ENCODE peak calls at places on chromosomes 1 and 21, in nine cellular contexts. K is H54, O is tibial nerve, S is heart left ventricle, D is prostate gland, M is IMR-90, F is spleen, L is ovary, V is endothelial cell of umbilical vein. T is an unnamed sample.

GRCh38 chr21:39073717-39074116 is 109.5 kb downstream of the PSMG1 start:
- DNase-seq in K (no peak), O (no peak), S (no peak), D (no peak), M (no peak), F (no peak), L (no peak), V (no peak), T (no peak)

GRCh38 chr1:101290119-101290921 is 53.5 kb downstream of the S1PR1 start:
- DNase-seq in K (no peak), O (no peak), S (no peak), D (no peak), M (no peak), F (no peak), L (no peak), V (no peak), T (no peak)

GRCh38 chr1:224819861-224820260 is 109.6 kb upstream of the DNAH14 start:
- DNase-seq in K (no peak), O (no peak), S (no peak), D (no peak), M (no peak), F (no peak), L (no peak), V (no peak), T (no peak)

GRCh38 chr1:177311111-177311510 is 140.4 kb downstream of the BRINP2 start:
- DNase-seq in K (no peak), O (no peak), S (no peak), D (no peak), M (no peak), F (no peak), L (no peak), V (no peak), T (no peak)

GRCh38 chr1:28592314-28593071 is 428 bp downstream of the RAB42 start:
- DNase-seq in K (no peak), O (no peak), S (peak), D (no peak), M (no peak), F (peak), L (no peak), V (no peak), T (peak)

GRCh38 chr21:36350282-36350910 is 30.4 kb downstream of the MORC3 start:
- DNase-seq in K (no peak), O (no peak), S (no peak), D (no peak), M (peak), F (no peak), L (no peak), V (no peak), T (no peak)

GRCh38 chr1:94009304-94009703 is 100.1 kb upstream of the GCLM start:
- DNase-seq in K (no peak), O (no peak), S (no peak), D (no peak), M (no peak), F (no peak), L (no peak), V (no peak), T (no peak)

GRCh38 chr21:37509802-37510393 is 143.3 kb downstream of the DYRK1A start:
- DNase-seq in K (no peak), O (no peak), S (no peak), D (no peak), M (peak), F (no peak), L (no peak), V (no peak), T (peak)

GRCh38 chr1:108200627-108201106 is 524 bp upstream of the SLC25A24 start:
- DNase-seq in K (peak), O (peak), S (peak), D (peak), M (peak), F (peak), L (peak), V (peak), T (peak)

GRCh38 chr1:225733254-225733653 is 44.4 kb upstream of the SRP9 start:
- DNase-seq in K (no peak), O (no peak), S (no peak), D (no peak), M (no peak), F (no peak), L (no peak), V (no peak), T (no peak)

GRCh38 chr1:95992013-95992412 is 729.6 kb upstream of the PTBP2 start:
- DNase-seq in K (no peak), O (no peak), S (no peak), D (no peak), M (no peak), F (no peak), L (no peak), V (no peak), T (no peak)

GRCh38 chr1:15578921-15579682 is 5.7 kb downstream of the AGMAT start:
- DNase-seq in K (no peak), O (no peak), S (no peak), D (no peak), M (no peak), F (peak), L (no peak), V (no peak), T (no peak)

GRCh38 chr1:32208891-32209309 is at the start of gene DCDC2B:
- DNase-seq in K (peak), O (no peak), S (peak), D (no peak), M (peak), F (no peak), L (no peak), V (no peak), T (peak)

GRCh38 chr1:8643542-8644536 is 173.6 kb downstream of the RERE start:
- DNase-seq in K (no peak), O (no peak), S (no peak), D (peak), M (no peak), F (no peak), L (no peak), V (no peak), T (no peak)

GRCh38 chr1:232271991-232272589 is 357.8 kb downstream of the SIPA1L2 start:
- DNase-seq in K (no peak), O (peak), S (no peak), D (no peak), M (peak), F (no peak), L (no peak), V (no peak), T (no peak)

GRCh38 chr21:40227111-40227510 is 359.9 kb downstream of the PCP4 start:
- DNase-seq in K (no peak), O (no peak), S (no peak), D (no peak), M (no peak), F (no peak), L (no peak), V (no peak), T (no peak)

GRCh38 chr1:161185732-161186311 is 8.5 kb upstream of the B4GALT3 start:
- DNase-seq in K (no peak), O (no peak), S (no peak), D (no peak), M (no peak), F (peak), L (no peak), V (no peak), T (no peak)

GRCh38 chr1:165235777-165236285 is 120.7 kb downstream of the LMX1A start:
- DNase-seq in K (no peak), O (no peak), S (no peak), D (no peak), M (no peak), F (no peak), L (no peak), V (no peak), T (no peak)

GRCh38 chr21:43311303-43311817 is 115.6 kb downstream of the SIK1 start:
- DNase-seq in K (no peak), O (no peak), S (no peak), D (no peak), M (no peak), F (no peak), L (no peak), V (no peak), T (no peak)

GRCh38 chr1:76219589-76219914 is 145.0 kb downstream of the ST6GALNAC3 start:
- DNase-seq in K (no peak), O (no peak), S (no peak), D (no peak), M (no peak), F (no peak), L (no peak), V (no peak), T (no peak)

GRCh38 chr1:107879927-107880326 is 85.1 kb downstream of the VAV3 start:
- DNase-seq in K (no peak), O (no peak), S (no peak), D (no peak), M (no peak), F (no peak), L (no peak), V (no peak), T (peak)

GRCh38 chr1:100584761-100585745 is 47.1 kb downstream of the GPR88 start:
- DNase-seq in K (no peak), O (no peak), S (no peak), D (no peak), M (peak), F (no peak), L (peak), V (peak), T (no peak)

GRCh38 chr1:234206651-234207284 is 166.5 kb upstream of the COA6 start:
- DNase-seq in K (peak), O (no peak), S (peak), D (no peak), M (peak), F (no peak), L (no peak), V (no peak), T (no peak)

GRCh38 chr1:21200767-21201166 is 24.1 kb upstream of the EIF4G3 start:
- DNase-seq in K (no peak), O (no peak), S (no peak), D (no peak), M (peak), F (no peak), L (no peak), V (no peak), T (no peak)

GRCh38 chr1:217965156-217965786 is 319.8 kb upstream of the RRP15 start:
- DNase-seq in K (no peak), O (no peak), S (no peak), D (no peak), M (no peak), F (no peak), L (no peak), V (no peak), T (no peak)

GRCh38 chr21:42846221-42846620 is 33.1 kb downstream of the WDR4 start:
- DNase-seq in K (no peak), O (no peak), S (no peak), D (no peak), M (no peak), F (peak), L (peak), V (no peak), T (no peak)

GRCh38 chr1:21095918-21096426 is 80.7 kb downstream of the EIF4G3 start:
- DNase-seq in K (no peak), O (no peak), S (no peak), D (no peak), M (no peak), F (no peak), L (no peak), V (no peak), T (no peak)

GRCh38 chr1:220880726-220881506 is 1.7 kb downstream of the HLX start:
- DNase-seq in K (no peak), O (peak), S (peak), D (no peak), M (peak), F (peak), L (peak), V (no peak), T (peak)
- TF ChIP-seq POLR2A in K (no peak), O (no peak), S (no peak), D (no peak), M (peak), F (no peak), L (no peak), V (no peak), T (no peak)

GRCh38 chr1:230105754-230106625 is 39.0 kb downstream of the GALNT2 start:
- DNase-seq in K (peak), O (no peak), S (no peak), D (no peak), M (peak), F (no peak), L (no peak), V (peak), T (no peak)

GRCh38 chr1:230103341-230104173 is 36.5 kb downstream of the GALNT2 start:
- DNase-seq in K (no peak), O (no peak), S (no peak), D (no peak), M (peak), F (no peak), L (no peak), V (no peak), T (no peak)

GRCh38 chr1:230105245-230105753 is 38.3 kb downstream of the GALNT2 start:
- DNase-seq in K (no peak), O (no peak), S (no peak), D (no peak), M (no peak), F (no peak), L (no peak), V (no peak), T (no peak)

GRCh38 chr1:230102472-230102871 is 35.4 kb downstream of the GALNT2 start:
- DNase-seq in K (no peak), O (no peak), S (no peak), D (no peak), M (no peak), F (no peak), L (no peak), V (no peak), T (no peak)

DNA sequence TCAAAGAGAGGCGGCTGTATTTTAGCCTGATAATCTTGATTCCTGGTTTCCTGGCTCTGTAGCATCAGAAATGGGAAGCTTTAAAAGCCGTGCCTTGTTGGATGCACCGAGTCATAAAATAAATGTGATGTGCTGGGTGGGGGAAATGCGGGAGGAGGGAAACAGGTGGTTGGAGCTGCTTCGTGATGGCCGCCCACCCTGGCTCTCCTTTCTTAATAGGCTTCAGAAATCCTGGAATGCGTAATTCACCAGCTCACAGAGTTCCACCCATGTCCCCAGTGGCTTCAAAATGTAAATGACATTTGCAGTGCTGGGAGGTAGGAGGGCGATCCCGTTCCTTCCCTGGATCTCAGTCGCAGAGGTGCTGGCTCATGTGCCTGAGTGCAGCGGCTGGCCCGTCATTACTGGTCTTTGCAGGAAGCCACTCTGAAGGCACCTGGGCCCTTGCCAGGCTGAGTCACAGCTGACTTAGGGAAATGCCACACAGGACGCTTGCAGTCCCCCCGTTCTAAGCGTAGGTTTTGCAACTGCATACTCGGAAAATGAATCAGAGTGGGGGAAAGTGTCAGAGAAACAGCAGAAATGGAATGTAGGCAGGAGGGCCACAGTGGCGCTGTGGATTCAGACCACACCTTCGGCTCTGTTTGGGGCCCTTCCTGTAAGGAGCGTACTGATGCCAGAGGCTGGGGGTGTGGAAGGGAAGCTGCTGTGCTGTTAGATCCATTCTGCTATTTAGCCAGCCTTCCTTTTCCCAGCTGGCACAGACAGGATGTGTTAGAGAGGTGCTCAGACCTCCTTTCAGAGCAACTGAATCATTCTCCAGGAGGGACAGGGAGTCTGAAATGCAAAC is 37.6 kb downstream of the GALNT2 start:
- DNase-seq in K (peak), O (peak), S (peak), D (peak), M (peak), F (peak), L (peak), V (peak), T (peak)
- TF ChIP-seq POLR2A in K (no peak), O (no peak), S (no peak), D (no peak), M (peak), F (no peak), L (no peak), V (peak), T (no peak)

GRCh38 chr1:207454046-207454964 is at the start of gene CR2:
- DNase-seq in K (no peak), O (peak), S (peak), D (peak), M (no peak), F (peak), L (no peak), V (no peak), T (peak)
- TF ChIP-seq POLR2A in K (no peak), O (no peak), S (no peak), D (no peak), M (no peak), F (no peak), L (no peak), V (no peak), T (no peak)

DNA sequence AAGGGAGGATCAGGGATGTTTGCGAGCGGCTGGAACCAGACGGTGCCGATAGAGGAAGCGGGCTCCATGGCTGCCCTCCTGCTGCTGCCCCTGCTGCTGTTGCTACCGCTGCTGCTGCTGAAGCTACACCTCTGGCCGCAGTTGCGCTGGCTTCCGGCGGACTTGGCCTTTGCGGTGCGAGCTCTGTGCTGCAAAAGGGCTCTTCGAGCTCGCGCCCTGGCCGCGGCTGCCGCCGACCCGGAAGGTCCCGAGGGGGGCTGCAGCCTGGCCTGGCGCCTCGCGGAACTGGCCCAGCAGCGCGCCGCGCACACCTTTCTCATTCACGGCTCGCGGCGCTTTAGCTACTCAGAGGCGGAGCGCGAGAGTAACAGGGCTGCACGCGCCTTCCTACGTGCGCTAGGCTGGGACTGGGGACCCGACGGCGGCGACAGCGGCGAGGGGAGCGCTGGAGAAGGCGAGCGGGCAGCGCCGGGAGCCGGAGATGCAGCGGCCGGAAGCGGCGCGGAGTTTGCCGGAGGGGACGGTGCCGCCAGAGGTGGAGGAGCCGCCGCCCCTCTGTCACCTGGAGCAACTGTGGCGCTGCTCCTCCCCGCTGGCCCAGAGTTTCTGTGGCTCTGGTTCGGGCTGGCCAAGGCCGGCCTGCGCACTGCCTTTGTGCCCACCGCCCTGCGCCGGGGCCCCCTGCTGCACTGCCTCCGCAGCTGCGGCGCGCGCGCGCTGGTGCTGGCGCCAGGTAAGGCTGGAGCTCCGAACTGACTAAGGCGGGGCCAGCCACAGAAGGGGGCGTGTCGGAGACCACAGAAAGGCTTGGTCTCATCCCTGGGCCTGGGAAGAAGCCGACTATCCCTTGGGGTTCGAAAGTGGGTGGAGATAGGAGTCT is 465 bp downstream of the SLC27A3 start:
- DNase-seq in K (no peak), O (peak), S (peak), D (peak), M (peak), F (peak), L (peak), V (peak), T (peak)
- TF ChIP-seq POLR2A in K (no peak), O (no peak), S (no peak), D (peak), M (no peak), F (no peak), L (peak), V (no peak), T (no peak)

GRCh38 chr1:41108696-41109284 is 87.3 kb upstream of the SLFNL1 start:
- DNase-seq in K (no peak), O (peak), S (no peak), D (no peak), M (peak), F (no peak), L (peak), V (no peak), T (no peak)

GRCh38 chr1:41103761-41104160 is 82.2 kb upstream of the SLFNL1 start:
- DNase-seq in K (no peak), O (no peak), S (no peak), D (no peak), M (no peak), F (no peak), L (no peak), V (no peak), T (no peak)

GRCh38 chr1:41110721-41111120 is 89.2 kb upstream of the SLFNL1 start:
- DNase-seq in K (no peak), O (no peak), S (no peak), D (no peak), M (no peak), F (no peak), L (no peak), V (no peak), T (no peak)

GRCh38 chr1:41109316-41110263 is 88.1 kb upstream of the SLFNL1 start:
- DNase-seq in K (peak), O (peak), S (peak), D (peak), M (peak), F (no peak), L (peak), V (peak), T (peak)
- TF ChIP-seq POLR2A in K (no peak), O (no peak), S (no peak), D (no peak), M (no peak), F (no peak), L (no peak), V (no peak), T (no peak)

GRCh38 chr1:202017385-202018225 is 7.2 kb downstream of the ELF3 start:
- DNase-seq in K (no peak), O (no peak), S (no peak), D (no peak), M (no peak), F (no peak), L (no peak), V (no peak), T (peak)

GRCh38 chr1:202015677-202015952 is 5.2 kb downstream of the ELF3 start:
- DNase-seq in K (no peak), O (no peak), S (no peak), D (no peak), M (no peak), F (no peak), L (no peak), V (no peak), T (no peak)

GRCh38 chr1:202016717-202017384 is 6.5 kb downstream of the ELF3 start:
- DNase-seq in K (no peak), O (no peak), S (no peak), D (no peak), M (no peak), F (no peak), L (no peak), V (no peak), T (no peak)

GRCh38 chr1:202014915-202015676 is 4.7 kb downstream of the ELF3 start:
- DNase-seq in K (no peak), O (no peak), S (no peak), D (no peak), M (no peak), F (no peak), L (no peak), V (no peak), T (no peak)

DNA sequence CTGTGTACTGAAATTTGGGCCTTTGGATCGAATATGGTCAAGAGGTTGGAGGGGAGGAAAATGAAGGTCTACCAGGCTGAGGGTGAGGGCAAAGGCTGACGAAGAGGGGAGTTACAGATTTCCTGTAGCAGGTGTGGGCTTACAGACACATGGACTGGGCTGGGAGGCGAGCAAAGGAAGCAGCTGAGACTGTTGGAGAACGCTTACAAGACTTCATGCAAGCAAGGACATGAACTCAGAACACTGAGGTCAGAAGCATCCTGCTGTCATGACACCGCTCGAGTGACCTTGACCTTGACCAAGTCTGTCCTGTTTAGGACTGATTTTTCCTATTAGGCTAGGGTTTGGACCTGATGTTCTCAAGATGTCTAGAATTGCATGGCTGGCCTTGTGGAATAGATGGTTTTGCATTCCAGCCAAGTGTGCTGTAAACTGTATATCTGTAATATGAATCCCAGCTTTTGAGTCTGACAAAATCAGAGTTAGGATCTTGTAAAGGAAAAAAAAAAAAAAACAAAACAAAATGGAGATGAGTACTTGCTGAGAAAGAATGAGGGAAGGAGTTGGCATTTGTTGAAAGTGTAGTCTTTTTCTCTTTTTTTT is 5.7 kb downstream of the ELF3 start:
- DNase-seq in K (no peak), O (no peak), S (no peak), D (no peak), M (peak), F (no peak), L (no peak), V (no peak), T (no peak)
- TF ChIP-seq POLR2A in K (no peak), O (no peak), S (no peak), D (no peak), M (no peak), F (no peak), L (no peak), V (no peak), T (no peak)